ENCODE peak calls at places on chromosomes 12 and 14, in five cellular contexts. One of them, this sample, is unnamed.

GRCh38 chr12:6089041-6089823 is 35.2 kb downstream of the VWF start:
- DNase-seq in adrenal gland: no peak
- DNase-seq in suprapubic skin: peak; percentile 39
- DNase-seq in A549: no peak
- DNase-seq in lower leg skin: no peak
- DNase-seq in this sample: no peak

GRCh38 chr14:103516426-103517171 is 6.0 kb downstream of the CKB start:
- DNase-seq in adrenal gland: no peak
- DNase-seq in suprapubic skin: no peak
- DNase-seq in A549: no peak
- DNase-seq in lower leg skin: no peak
- DNase-seq in this sample: no peak

GRCh38 chr14:30751646-30752416 is 122.5 kb upstream of the COCH start:
- DNase-seq in adrenal gland: no peak
- DNase-seq in suprapubic skin: no peak
- DNase-seq in A549: no peak
- DNase-seq in lower leg skin: no peak
- DNase-seq in this sample: no peak

GRCh38 chr14:69547701-69548348 is 26.8 kb downstream of the CCDC177 start:
- DNase-seq in adrenal gland: no peak
- DNase-seq in suprapubic skin: no peak
- DNase-seq in A549: no peak
- DNase-seq in lower leg skin: no peak
- DNase-seq in this sample: no peak

GRCh38 chr12:10392394-10392930 is 2.6 kb upstream of the KLRK1 start:
- DNase-seq in adrenal gland: peak; percentile 68
- DNase-seq in suprapubic skin: peak; percentile 81
- DNase-seq in A549: peak; percentile 15
- DNase-seq in lower leg skin: peak; percentile 80
- DNase-seq in this sample: no peak

GRCh38 chr14:51410846-51411245 is 170.8 kb downstream of the TMX1 start:
- DNase-seq in adrenal gland: no peak
- DNase-seq in suprapubic skin: no peak
- DNase-seq in A549: no peak
- DNase-seq in lower leg skin: no peak
- DNase-seq in this sample: no peak

GRCh38 chr14:104314251-104314941 is 176.0 kb downstream of the KIF26A start:
- DNase-seq in adrenal gland: peak; percentile 9
- DNase-seq in suprapubic skin: peak; percentile 51
- DNase-seq in A549: no peak
- DNase-seq in lower leg skin: no peak
- DNase-seq in this sample: no peak

GRCh38 chr12:79555006-79555925 is 135.5 kb downstream of the PAWR start:
- DNase-seq in adrenal gland: no peak
- DNase-seq in suprapubic skin: no peak
- DNase-seq in A549: no peak
- DNase-seq in lower leg skin: no peak
- DNase-seq in this sample: no peak

GRCh38 chr14:99524804-99525698 is 43.8 kb downstream of the CCNK start:
- DNase-seq in adrenal gland: no peak
- DNase-seq in suprapubic skin: no peak
- DNase-seq in A549: peak; percentile 64
- DNase-seq in lower leg skin: no peak
- DNase-seq in this sample: no peak

GRCh38 chr14:25431211-25432076 is 381.5 kb upstream of the STXBP6 start:
- DNase-seq in adrenal gland: peak; percentile 26
- DNase-seq in suprapubic skin: no peak
- DNase-seq in A549: no peak
- DNase-seq in lower leg skin: no peak
- DNase-seq in this sample: no peak

GRCh38 chr14:23430016-23430732 is 5.3 kb downstream of the MYH7 start:
- DNase-seq in adrenal gland: peak; percentile 7
- DNase-seq in suprapubic skin: peak; percentile 31
- DNase-seq in A549: no peak
- DNase-seq in lower leg skin: no peak
- DNase-seq in this sample: no peak

GRCh38 chr12:123085730-123086487 is 65.0 kb downstream of the PITPNM2 start:
- DNase-seq in adrenal gland: peak; percentile 87
- DNase-seq in suprapubic skin: no peak
- DNase-seq in A549: peak; percentile 96
- DNase-seq in lower leg skin: no peak
- DNase-seq in this sample: no peak

GRCh38 chr14:89990218-89990617 is 34.5 kb downstream of the TDP1 start:
- DNase-seq in adrenal gland: no peak
- DNase-seq in suprapubic skin: no peak
- DNase-seq in A549: no peak
- DNase-seq in lower leg skin: no peak
- DNase-seq in this sample: no peak

GRCh38 chr12:6752181-6752930 is 585 bp downstream of the MLF2 start:
- DNase-seq in adrenal gland: peak; percentile 38
- DNase-seq in suprapubic skin: no peak
- DNase-seq in A549: peak; percentile 86
- DNase-seq in lower leg skin: peak; percentile 44
- DNase-seq in this sample: no peak

GRCh38 chr12:93855265-93855664 is 178.1 kb downstream of the CRADD start:
- DNase-seq in adrenal gland: no peak
- DNase-seq in suprapubic skin: no peak
- DNase-seq in A549: no peak
- DNase-seq in lower leg skin: no peak
- DNase-seq in this sample: no peak

GRCh38 chr14:60179296-60179924 is 14.2 kb upstream of the DHRS7 start:
- DNase-seq in adrenal gland: no peak
- DNase-seq in suprapubic skin: no peak
- DNase-seq in A549: no peak
- DNase-seq in lower leg skin: no peak
- DNase-seq in this sample: no peak

GRCh38 chr14:65864549-65864948 is 452.0 kb downstream of the FUT8 start:
- DNase-seq in adrenal gland: no peak
- DNase-seq in suprapubic skin: no peak
- DNase-seq in A549: no peak
- DNase-seq in lower leg skin: no peak
- DNase-seq in this sample: no peak

GRCh38 chr14:38171197-38171596 is 36.5 kb upstream of the SSTR1 start:
- DNase-seq in adrenal gland: no peak
- DNase-seq in suprapubic skin: no peak
- DNase-seq in A549: no peak
- DNase-seq in lower leg skin: no peak
- DNase-seq in this sample: no peak

GRCh38 chr12:50598321-50598862 is 93.6 kb downstream of the DIP2B start:
- DNase-seq in adrenal gland: peak; percentile 50
- DNase-seq in suprapubic skin: no peak
- DNase-seq in A549: no peak
- DNase-seq in lower leg skin: no peak
- DNase-seq in this sample: no peak

GRCh38 chr12:96578526-96579125 is 89.2 kb downstream of the CFAP54 start:
- DNase-seq in adrenal gland: no peak
- DNase-seq in suprapubic skin: no peak
- DNase-seq in A549: peak; percentile 48
- DNase-seq in lower leg skin: no peak
- DNase-seq in this sample: no peak

GRCh38 chr12:89355243-89356068 is 3.2 kb upstream of the DUSP6 start:
- DNase-seq in adrenal gland: no peak
- DNase-seq in suprapubic skin: no peak
- DNase-seq in A549: peak; percentile 40
- DNase-seq in lower leg skin: no peak
- DNase-seq in this sample: no peak
- TF ChIP-seq POLR2A in adrenal gland: no peak
- TF ChIP-seq POLR2A in suprapubic skin: no peak
- TF ChIP-seq POLR2A in A549: no peak
- TF ChIP-seq POLR2A in lower leg skin: no peak
- TF ChIP-seq POLR2A in this sample: no peak

DNA sequence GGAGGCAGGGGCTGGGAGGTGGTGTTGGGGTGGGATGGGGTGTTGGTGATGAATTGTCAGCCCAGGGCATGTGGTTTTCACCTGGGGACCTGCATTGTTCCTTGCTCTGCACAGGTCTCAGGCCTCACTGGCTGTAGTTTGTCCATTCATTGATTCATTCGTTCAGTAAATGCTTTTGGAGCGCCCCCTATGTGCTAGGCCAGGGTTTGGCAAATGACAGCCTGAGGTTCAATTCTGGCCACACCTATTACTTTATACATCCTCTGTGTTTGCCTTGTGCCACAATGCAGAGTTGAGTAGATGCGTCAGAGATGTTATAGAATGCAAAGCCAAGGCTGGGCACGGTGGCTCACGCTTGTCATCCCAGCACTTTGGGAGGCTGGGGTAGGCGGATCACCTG is 4.7 kb downstream of the ADCK1 start:
- DNase-seq in adrenal gland: no peak
- DNase-seq in suprapubic skin: no peak
- DNase-seq in A549: peak; percentile 19
- DNase-seq in lower leg skin: no peak
- DNase-seq in this sample: no peak
- TF ChIP-seq CTCF in adrenal gland: peak; percentile 21
- TF ChIP-seq CTCF in suprapubic skin: no peak
- TF ChIP-seq CTCF in A549: peak; percentile 38
- TF ChIP-seq CTCF in lower leg skin: no peak
- TF ChIP-seq CTCF in this sample: no peak

DNA sequence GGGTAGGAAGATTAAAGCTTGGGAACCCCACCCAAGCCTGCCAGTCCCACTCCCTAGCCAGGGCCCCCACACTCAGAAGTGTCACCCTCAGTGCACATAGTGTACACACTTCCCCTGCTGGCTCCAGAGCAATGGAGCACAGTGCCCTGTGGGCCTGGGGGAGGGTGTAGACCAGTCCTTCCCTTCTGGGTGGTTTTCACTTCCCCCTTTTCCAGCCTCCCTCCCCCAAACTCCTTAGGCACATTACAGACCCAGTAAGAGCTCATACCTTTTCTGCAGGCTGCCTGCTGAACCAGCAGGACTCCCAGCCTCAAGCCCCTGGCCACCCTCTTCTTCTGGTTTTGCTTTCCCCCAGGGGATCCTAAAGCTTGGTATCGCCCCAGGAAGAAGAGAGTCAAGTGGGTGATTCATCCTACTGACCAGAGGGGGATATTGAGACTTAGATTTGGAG is at the start of gene ZNF385A:
- DNase-seq in adrenal gland: peak; percentile 49
- DNase-seq in suprapubic skin: no peak
- DNase-seq in A549: no peak
- DNase-seq in lower leg skin: no peak
- DNase-seq in this sample: no peak
- TF ChIP-seq POLR2A in adrenal gland: no peak
- TF ChIP-seq POLR2A in suprapubic skin: no peak
- TF ChIP-seq POLR2A in A549: no peak
- TF ChIP-seq POLR2A in lower leg skin: no peak
- TF ChIP-seq POLR2A in this sample: no peak

GRCh38 chr14:91406982-91407381 is 10.6 kb downstream of the CCDC88C start:
- DNase-seq in adrenal gland: no peak
- DNase-seq in suprapubic skin: no peak
- DNase-seq in A549: no peak
- DNase-seq in lower leg skin: no peak
- DNase-seq in this sample: no peak

GRCh38 chr14:91406451-91406850 is 11.2 kb downstream of the CCDC88C start:
- DNase-seq in adrenal gland: no peak
- DNase-seq in suprapubic skin: no peak
- DNase-seq in A549: no peak
- DNase-seq in lower leg skin: no peak
- DNase-seq in this sample: no peak

GRCh38 chr14:91405724-91406435 is 11.7 kb downstream of the CCDC88C start:
- DNase-seq in adrenal gland: no peak
- DNase-seq in suprapubic skin: no peak
- DNase-seq in A549: no peak
- DNase-seq in lower leg skin: no peak
- DNase-seq in this sample: no peak

GRCh38 chr14:91403069-91403600 is 14.5 kb downstream of the CCDC88C start:
- DNase-seq in adrenal gland: no peak
- DNase-seq in suprapubic skin: no peak
- DNase-seq in A549: no peak
- DNase-seq in lower leg skin: no peak
- DNase-seq in this sample: no peak

GRCh38 chr14:91405241-91405721 is 12.3 kb downstream of the CCDC88C start:
- DNase-seq in adrenal gland: no peak
- DNase-seq in suprapubic skin: no peak
- DNase-seq in A549: no peak
- DNase-seq in lower leg skin: no peak
- DNase-seq in this sample: no peak
- TF ChIP-seq CTCF in adrenal gland: no peak
- TF ChIP-seq CTCF in suprapubic skin: no peak
- TF ChIP-seq CTCF in A549: no peak
- TF ChIP-seq CTCF in lower leg skin: no peak
- TF ChIP-seq CTCF in this sample: no peak